ENCODE peak calls at places on chromosomes 7 and 10, in four cellular contexts. O, N, Q and Y are unnamed samples.

GRCh38 chr7:50307368-50308012 is 3.0 kb downstream of the IKZF1 start:
- DNase-seq in O (no peak), N (no peak), Q (no peak), Y (no peak)

GRCh38 chr7:6160191-6160623 is 112.2 kb downstream of the CYTH3 start:
- DNase-seq in O (peak), N (peak), Q (no peak), Y (peak)

GRCh38 chr7:7181519-7182155 is 707 bp upstream of the C1GALT1 start:
- DNase-seq in O (peak), N (peak), Q (peak), Y (peak)

GRCh38 chr10:43648392-43649148 is at the start of gene ZNF32:
- DNase-seq in O (peak), N (peak), Q (peak), Y (peak)

GRCh38 chr7:136998495-136998894 is 130.0 kb downstream of the CHRM2 start:
- DNase-seq in O (no peak), N (no peak), Q (no peak), Y (no peak)

GRCh38 chr7:99860281-99861127 is 16.3 kb downstream of the OR2AE1 start:
- DNase-seq in O (peak), N (peak), Q (peak), Y (peak)

GRCh38 chr10:62037166-62037831 is 135.8 kb downstream of the ARID5B start:
- DNase-seq in O (peak), N (no peak), Q (no peak), Y (peak)

GRCh38 chr10:70835895-70836294 is 20.1 kb downstream of the SGPL1 start:
- DNase-seq in O (peak), N (no peak), Q (no peak), Y (peak)

GRCh38 chr10:42830237-42830636 is 47.6 kb downstream of the BMS1 start:
- DNase-seq in O (no peak), N (no peak), Q (no peak), Y (no peak)

GRCh38 chr10:84054743-84055142 is 84.6 kb upstream of the GHITM start:
- DNase-seq in O (no peak), N (no peak), Q (no peak), Y (no peak)

GRCh38 chr10:65571011-65571570 is 1354.7 kb upstream of the LRRTM3 start:
- DNase-seq in O (peak), N (no peak), Q (no peak), Y (no peak)

GRCh38 chr7:143331179-143331825 is 15.4 kb downstream of the CLCN1 start:
- DNase-seq in O (peak), N (no peak), Q (no peak), Y (peak)

GRCh38 chr7:14228341-14228740 is 238.9 kb upstream of the ETV1 start:
- DNase-seq in O (no peak), N (no peak), Q (no peak), Y (no peak)

GRCh38 chr7:137968890-137969289 is 33.0 kb downstream of the CREB3L2 start:
- DNase-seq in O (no peak), N (no peak), Q (no peak), Y (peak)

GRCh38 chr7:47253650-47254080 is 328.2 kb downstream of the TNS3 start:
- DNase-seq in O (peak), N (no peak), Q (peak), Y (peak)